ENCODE peak calls at places on chromosomes 16 and 17, in six cellular contexts. D is AG10803; U is B cell; F is A549; C is activated CD8-positive, alpha-beta memory T cell treated with anti-CD3 and anti-CD28 coated beads for 4 hours; H is NCI-H1105 treated with DMSO at 0.1 percent for 48 hours. E is an unnamed sample.

GRCh38 chr16:84699147-84699711 is 571 bp upstream of the USP10 start:
- DNase-seq in C (no peak), F (peak), U (no peak), H (no peak), D (no peak), E (no peak)

GRCh38 chr16:65534121-65534528 is 412.3 kb upstream of the CDH11 start:
- DNase-seq in H (no peak), D (peak), U (no peak), F (no peak), C (no peak), E (no peak)

GRCh38 chr16:84841787-84842300 is 22.1 kb downstream of the CRISPLD2 start:
- DNase-seq in U (no peak), C (no peak), D (no peak), F (no peak), H (peak), E (no peak)

GRCh38 chr17:20234266-20234665 is 225.1 kb downstream of the SPECC1 start:
- DNase-seq in C (no peak), H (no peak), F (no peak), U (no peak), D (no peak), E (no peak)

GRCh38 chr17:31596382-31597323 is 205.2 kb downstream of the RAB11FIP4 start:
- DNase-seq in D (peak), H (no peak), C (no peak), U (peak), F (peak), E (no peak)

GRCh38 chr16:1037023-1037933 is 35.3 kb upstream of the SSTR5 start:
- DNase-seq in C (no peak), U (no peak), F (no peak), H (no peak), D (peak), E (no peak)

GRCh38 chr16:21263640-21264211 is 14.4 kb downstream of the CRYM start:
- DNase-seq in F (peak), H (no peak), D (peak), U (peak), C (no peak), E (peak)

GRCh38 chr17:27540300-27541105 is 84.3 kb downstream of the KSR1 start:
- DNase-seq in D (peak), C (no peak), U (no peak), F (peak), H (no peak), E (no peak)

GRCh38 chr16:1727651-1728624 is 21.9 kb downstream of the MAPK8IP3 start:
- DNase-seq in D (no peak), U (peak), F (no peak), C (no peak), H (no peak), E (no peak)

GRCh38 chr17:50117202-50118040 is 12.5 kb downstream of the SAMD14 start:
- DNase-seq in F (peak), D (peak), H (peak), C (peak), U (peak), E (peak)

GRCh38 chr17:38925263-38925995 is at the start of gene LASP1NB:
- DNase-seq in C (peak), U (no peak), H (no peak), F (no peak), D (peak), E (no peak)

GRCh38 chr17:80795737-80796136 is 195.9 kb upstream of the CHMP6 start:
- DNase-seq in U (no peak), D (no peak), F (no peak), C (no peak), H (peak), E (no peak)

GRCh38 chr16:35194681-35195080 is 1735.3 kb downstream of the TP53TG3F start:
- DNase-seq in U (no peak), H (no peak), C (no peak), D (no peak), F (no peak), E (no peak)

GRCh38 chr17:9968881-9969280 is 63.8 kb upstream of the RCVRN start:
- DNase-seq in H (no peak), U (no peak), C (no peak), D (peak), F (peak), E (no peak)

GRCh38 chr17:61361084-61361483 is 38.6 kb upstream of the TBX2 start:
- DNase-seq in D (peak), C (no peak), F (no peak), U (no peak), H (no peak), E (no peak)